ENCODE peak calls at places on chromosomes 11 and 22, in four cellular contexts. N, T, H and C are unnamed samples.

GRCh38 chr11:44005076-44005800 is 42.5 kb upstream of the ACCSL start:
- DNase-seq in N (no peak), T (no peak), H (no peak), C (peak)

GRCh38 chr11:74532496-74533246 is 39.1 kb upstream of the LIPT2 start:
- DNase-seq in N (no peak), T (peak), H (no peak), C (no peak)

GRCh38 chr11:75147875-75148263 is 3.0 kb upstream of the SLCO2B1 start:
- DNase-seq in N (no peak), T (no peak), H (no peak), C (no peak)

GRCh38 chr11:56876621-56877312 is 111.9 kb upstream of the OR5AK2 start:
- DNase-seq in N (no peak), T (no peak), H (no peak), C (no peak)

GRCh38 chr11:73129198-73129597 is 12.9 kb downstream of the FCHSD2 start:
- DNase-seq in N (no peak), T (no peak), H (no peak), C (no peak)

GRCh38 chr11:119236490-119236889 is 30.4 kb downstream of the CBL start:
- DNase-seq in N (no peak), T (no peak), H (no peak), C (no peak)

GRCh38 chr11:19814421-19814820 is 101.8 kb downstream of the NAV2 start:
- DNase-seq in N (no peak), T (no peak), H (no peak), C (no peak)

GRCh38 chr11:105937331-105937730 is 84.7 kb downstream of the MSANTD4 start:
- DNase-seq in N (no peak), T (peak), H (no peak), C (no peak)

GRCh38 chr22:36368359-36368983 is 19.3 kb downstream of the MYH9 start:
- DNase-seq in N (no peak), T (peak), H (no peak), C (no peak)

GRCh38 chr11:76793391-76793811 is 10.2 kb downstream of the TSKU start:
- DNase-seq in N (no peak), T (no peak), H (no peak), C (no peak)

GRCh38 chr22:17748555-17749353 is 25.5 kb downstream of the BID start:
- DNase-seq in N (no peak), T (no peak), H (no peak), C (peak)

GRCh38 chr11:86551286-86551685 is 121.1 kb downstream of the ME3 start:
- DNase-seq in N (peak), T (peak), H (no peak), C (no peak)

GRCh38 chr11:133163463-133164419 is 368.6 kb downstream of the OPCML start:
- DNase-seq in N (peak), T (peak), H (no peak), C (no peak)

GRCh38 chr22:38228873-38229740 is 27.3 kb downstream of the MAFF start:
- DNase-seq in N (no peak), T (peak), H (no peak), C (no peak)

GRCh38 chr22:35995772-35996171 is 32.9 kb downstream of the RBFOX2 start:
- DNase-seq in N (no peak), T (peak), H (no peak), C (no peak)

GRCh38 chr11:8658210-8658968 is 24.1 kb downstream of the TRIM66 start:
- DNase-seq in N (no peak), T (no peak), H (no peak), C (no peak)

GRCh38 chr11:65311197-65311631 is 3.5 kb upstream of the CDC42EP2 start:
- DNase-seq in N (no peak), T (no peak), H (peak), C (no peak)

GRCh38 chr11:19352072-19352735 is 111.5 kb upstream of the E2F8 start:
- DNase-seq in N (peak), T (no peak), H (no peak), C (no peak)

GRCh38 chr11:3370268-3370870 is 8.6 kb downstream of the ZNF195 start:
- DNase-seq in N (no peak), T (no peak), H (no peak), C (no peak)

GRCh38 chr22:27412866-27413445 is 388.6 kb downstream of the MN1 start:
- DNase-seq in N (peak), T (no peak), H (no peak), C (no peak)

GRCh38 chr11:120771551-120772060 is 252.3 kb upstream of the TBCEL start:
- DNase-seq in N (no peak), T (no peak), H (no peak), C (no peak)

GRCh38 chr11:73186886-73187285 is 31.2 kb upstream of the P2RY2 start:
- DNase-seq in N (no peak), T (no peak), H (no peak), C (no peak)

GRCh38 chr11:60370811-60371297 is 7.5 kb upstream of the MS4A7 start:
- DNase-seq in N (no peak), T (peak), H (no peak), C (no peak)

GRCh38 chr22:49853981-49854791 is 542 bp downstream of the ZBED4 start:
- DNase-seq in N (peak), T (peak), H (no peak), C (peak)

GRCh38 chr22:50276143-50276542 is 6.0 kb upstream of the MAPK11 start:
- DNase-seq in N (no peak), T (peak), H (no peak), C (no peak)

GRCh38 chr22:50216684-50217520 is 16.1 kb downstream of the SELENOO start:
- DNase-seq in N (no peak), T (no peak), H (no peak), C (no peak)

GRCh38 chr11:68632802-68633201 is 51.5 kb upstream of the GAL start:
- DNase-seq in N (peak), T (peak), H (no peak), C (peak)

GRCh38 chr11:118924591-118925585 is 838 bp downstream of the BCL9L start:
- DNase-seq in N (peak), T (peak), H (no peak), C (no peak)

GRCh38 chr22:46894081-46894671 is 131.7 kb downstream of the TBC1D22A start:
- DNase-seq in N (no peak), T (no peak), H (no peak), C (no peak)

GRCh38 chr11:117670924-117671323 is 126.1 kb downstream of the DSCAML1 start:
- DNase-seq in N (no peak), T (no peak), H (no peak), C (no peak)

GRCh38 chr11:77400306-77400705 is 73.6 kb downstream of the PAK1 start:
- DNase-seq in N (peak), T (no peak), H (no peak), C (no peak)

GRCh38 chr11:65872555-65873279 is at the start of gene EFEMP2:
- DNase-seq in N (no peak), T (no peak), H (no peak), C (no peak)